ENCODE peak calls at places on chromosomes 2 and 18, in four cellular contexts. One of them, this sample, is unnamed.

GRCh38 chr2:237472909-237473308 is 14.1 kb upstream of the MLPH start:
- DNase-seq in HTR-8/SVneo: no peak
- DNase-seq in stimulated activated CD8-positive, alpha-beta memory T cell treated with anti-CD3 and anti-CD28 coated beads, Interleukin-7, amount 100 ng/mL, for 1 hour: no peak
- DNase-seq in fibroblast of mammary gland: no peak
- DNase-seq in this sample: no peak

GRCh38 chr18:78950386-78950785 is 29.2 kb upstream of the SALL3 start:
- DNase-seq in HTR-8/SVneo: no peak
- DNase-seq in fibroblast of mammary gland: no peak
- DNase-seq in stimulated activated CD8-positive, alpha-beta memory T cell treated with anti-CD3 and anti-CD28 coated beads, Interleukin-7, amount 100 ng/mL, for 1 hour: no peak
- DNase-seq in this sample: no peak

GRCh38 chr2:105330681-105331375 is 1.3 kb upstream of the TGFBRAP1 start:
- DNase-seq in fibroblast of mammary gland: no peak
- DNase-seq in stimulated activated CD8-positive, alpha-beta memory T cell treated with anti-CD3 and anti-CD28 coated beads, Interleukin-7, amount 100 ng/mL, for 1 hour: no peak
- DNase-seq in HTR-8/SVneo: no peak
- DNase-seq in this sample: no peak

GRCh38 chr2:58973831-58974281 is 732.7 kb upstream of the FANCL start:
- DNase-seq in fibroblast of mammary gland: no peak
- DNase-seq in stimulated activated CD8-positive, alpha-beta memory T cell treated with anti-CD3 and anti-CD28 coated beads, Interleukin-7, amount 100 ng/mL, for 1 hour: no peak
- DNase-seq in HTR-8/SVneo: no peak
- DNase-seq in this sample: no peak

GRCh38 chr2:127170452-127171197 is 49.5 kb downstream of the CYP27C1 start:
- DNase-seq in stimulated activated CD8-positive, alpha-beta memory T cell treated with anti-CD3 and anti-CD28 coated beads, Interleukin-7, amount 100 ng/mL, for 1 hour: no peak
- DNase-seq in HTR-8/SVneo: no peak
- DNase-seq in fibroblast of mammary gland: no peak
- DNase-seq in this sample: no peak

GRCh38 chr2:128421286-128421685 is 102.6 kb upstream of the HS6ST1 start:
- DNase-seq in stimulated activated CD8-positive, alpha-beta memory T cell treated with anti-CD3 and anti-CD28 coated beads, Interleukin-7, amount 100 ng/mL, for 1 hour: no peak
- DNase-seq in fibroblast of mammary gland: no peak
- DNase-seq in HTR-8/SVneo: no peak
- DNase-seq in this sample: no peak

GRCh38 chr2:180519276-180519675 is 461.1 kb upstream of the UBE2E3 start:
- DNase-seq in HTR-8/SVneo: no peak
- DNase-seq in stimulated activated CD8-positive, alpha-beta memory T cell treated with anti-CD3 and anti-CD28 coated beads, Interleukin-7, amount 100 ng/mL, for 1 hour: no peak
- DNase-seq in fibroblast of mammary gland: peak
- DNase-seq in this sample: peak

GRCh38 chr18:22155584-22155983 is 13.8 kb upstream of the GATA6 start:
- DNase-seq in stimulated activated CD8-positive, alpha-beta memory T cell treated with anti-CD3 and anti-CD28 coated beads, Interleukin-7, amount 100 ng/mL, for 1 hour: no peak
- DNase-seq in fibroblast of mammary gland: no peak
- DNase-seq in HTR-8/SVneo: no peak
- DNase-seq in this sample: no peak

GRCh38 chr2:177930916-177931315 is 141.7 kb downstream of the PDE11A start:
- DNase-seq in stimulated activated CD8-positive, alpha-beta memory T cell treated with anti-CD3 and anti-CD28 coated beads, Interleukin-7, amount 100 ng/mL, for 1 hour: no peak
- DNase-seq in HTR-8/SVneo: no peak
- DNase-seq in fibroblast of mammary gland: no peak
- DNase-seq in this sample: no peak

GRCh38 chr2:157124731-157125130 is 132.8 kb upstream of the GALNT5 start:
- DNase-seq in stimulated activated CD8-positive, alpha-beta memory T cell treated with anti-CD3 and anti-CD28 coated beads, Interleukin-7, amount 100 ng/mL, for 1 hour: no peak
- DNase-seq in fibroblast of mammary gland: peak
- DNase-seq in HTR-8/SVneo: no peak
- DNase-seq in this sample: no peak

GRCh38 chr2:54560146-54560881 is 104.2 kb downstream of the SPTBN1 start:
- DNase-seq in stimulated activated CD8-positive, alpha-beta memory T cell treated with anti-CD3 and anti-CD28 coated beads, Interleukin-7, amount 100 ng/mL, for 1 hour: no peak
- DNase-seq in HTR-8/SVneo: peak
- DNase-seq in fibroblast of mammary gland: peak
- DNase-seq in this sample: peak

GRCh38 chr18:69123421-69123820 is 277.3 kb upstream of the DOK6 start:
- DNase-seq in HTR-8/SVneo: no peak
- DNase-seq in stimulated activated CD8-positive, alpha-beta memory T cell treated with anti-CD3 and anti-CD28 coated beads, Interleukin-7, amount 100 ng/mL, for 1 hour: no peak
- DNase-seq in fibroblast of mammary gland: no peak
- DNase-seq in this sample: no peak

GRCh38 chr2:129067921-129068320 is 749.3 kb upstream of the HS6ST1 start:
- DNase-seq in HTR-8/SVneo: no peak
- DNase-seq in fibroblast of mammary gland: no peak
- DNase-seq in stimulated activated CD8-positive, alpha-beta memory T cell treated with anti-CD3 and anti-CD28 coated beads, Interleukin-7, amount 100 ng/mL, for 1 hour: no peak
- DNase-seq in this sample: no peak

GRCh38 chr2:69280796-69281412 is 106.1 kb downstream of the GFPT1 start:
- DNase-seq in stimulated activated CD8-positive, alpha-beta memory T cell treated with anti-CD3 and anti-CD28 coated beads, Interleukin-7, amount 100 ng/mL, for 1 hour: no peak
- DNase-seq in fibroblast of mammary gland: no peak
- DNase-seq in HTR-8/SVneo: no peak
- DNase-seq in this sample: no peak

GRCh38 chr2:72139871-72140620 is 7.6 kb downstream of the CYP26B1 start:
- DNase-seq in HTR-8/SVneo: no peak
- DNase-seq in fibroblast of mammary gland: no peak
- DNase-seq in stimulated activated CD8-positive, alpha-beta memory T cell treated with anti-CD3 and anti-CD28 coated beads, Interleukin-7, amount 100 ng/mL, for 1 hour: no peak
- DNase-seq in this sample: no peak

GRCh38 chr2:71323386-71323785 is 8.2 kb upstream of the ZNF638 start:
- DNase-seq in fibroblast of mammary gland: no peak
- DNase-seq in HTR-8/SVneo: no peak
- DNase-seq in stimulated activated CD8-positive, alpha-beta memory T cell treated with anti-CD3 and anti-CD28 coated beads, Interleukin-7, amount 100 ng/mL, for 1 hour: no peak
- DNase-seq in this sample: no peak

GRCh38 chr2:169005080-169005598 is 26.0 kb downstream of the ABCB11 start:
- DNase-seq in stimulated activated CD8-positive, alpha-beta memory T cell treated with anti-CD3 and anti-CD28 coated beads, Interleukin-7, amount 100 ng/mL, for 1 hour: no peak
- DNase-seq in fibroblast of mammary gland: no peak
- DNase-seq in HTR-8/SVneo: no peak
- DNase-seq in this sample: no peak

GRCh38 chr2:160703648-160704585 is 210.3 kb upstream of the RBMS1 start:
- DNase-seq in stimulated activated CD8-positive, alpha-beta memory T cell treated with anti-CD3 and anti-CD28 coated beads, Interleukin-7, amount 100 ng/mL, for 1 hour: no peak
- DNase-seq in HTR-8/SVneo: no peak
- DNase-seq in fibroblast of mammary gland: no peak
- DNase-seq in this sample: peak

GRCh38 chr2:181632733-181633401 is 24.0 kb downstream of the CERKL start:
- DNase-seq in stimulated activated CD8-positive, alpha-beta memory T cell treated with anti-CD3 and anti-CD28 coated beads, Interleukin-7, amount 100 ng/mL, for 1 hour: no peak
- DNase-seq in fibroblast of mammary gland: no peak
- DNase-seq in HTR-8/SVneo: no peak
- DNase-seq in this sample: no peak

GRCh38 chr2:217204358-217204757 is 344.5 kb upstream of the TNP1 start:
- DNase-seq in fibroblast of mammary gland: peak
- DNase-seq in stimulated activated CD8-positive, alpha-beta memory T cell treated with anti-CD3 and anti-CD28 coated beads, Interleukin-7, amount 100 ng/mL, for 1 hour: no peak
- DNase-seq in HTR-8/SVneo: peak
- DNase-seq in this sample: peak

GRCh38 chr2:191835100-191835499 is 11.8 kb downstream of the CAVIN2 start:
- DNase-seq in fibroblast of mammary gland: no peak
- DNase-seq in stimulated activated CD8-positive, alpha-beta memory T cell treated with anti-CD3 and anti-CD28 coated beads, Interleukin-7, amount 100 ng/mL, for 1 hour: no peak
- DNase-seq in HTR-8/SVneo: no peak
- DNase-seq in this sample: no peak

GRCh38 chr2:224646242-224646846 is 61.2 kb upstream of the CUL3 start:
- DNase-seq in stimulated activated CD8-positive, alpha-beta memory T cell treated with anti-CD3 and anti-CD28 coated beads, Interleukin-7, amount 100 ng/mL, for 1 hour: no peak
- DNase-seq in HTR-8/SVneo: no peak
- DNase-seq in fibroblast of mammary gland: peak
- DNase-seq in this sample: no peak

GRCh38 chr2:28387082-28387960 is 5.3 kb upstream of the FOSL2 start:
- DNase-seq in HTR-8/SVneo: peak
- DNase-seq in stimulated activated CD8-positive, alpha-beta memory T cell treated with anti-CD3 and anti-CD28 coated beads, Interleukin-7, amount 100 ng/mL, for 1 hour: no peak
- DNase-seq in fibroblast of mammary gland: no peak
- DNase-seq in this sample: no peak

GRCh38 chr18:57909620-57910019 is 106.5 kb upstream of the ATP8B1 start:
- DNase-seq in HTR-8/SVneo: no peak
- DNase-seq in stimulated activated CD8-positive, alpha-beta memory T cell treated with anti-CD3 and anti-CD28 coated beads, Interleukin-7, amount 100 ng/mL, for 1 hour: no peak
- DNase-seq in fibroblast of mammary gland: peak
- DNase-seq in this sample: no peak

GRCh38 chr2:104033399-104033798 is 820.5 kb upstream of the POU3F3 start:
- DNase-seq in fibroblast of mammary gland: no peak
- DNase-seq in stimulated activated CD8-positive, alpha-beta memory T cell treated with anti-CD3 and anti-CD28 coated beads, Interleukin-7, amount 100 ng/mL, for 1 hour: no peak
- DNase-seq in HTR-8/SVneo: no peak
- DNase-seq in this sample: no peak

GRCh38 chr2:190343170-190343499 is 254 bp upstream of the INPP1 start:
- DNase-seq in fibroblast of mammary gland: no peak
- DNase-seq in stimulated activated CD8-positive, alpha-beta memory T cell treated with anti-CD3 and anti-CD28 coated beads, Interleukin-7, amount 100 ng/mL, for 1 hour: no peak
- DNase-seq in HTR-8/SVneo: no peak
- DNase-seq in this sample: no peak

GRCh38 chr2:172373761-172374160 is 53.6 kb upstream of the ITGA6 start:
- DNase-seq in fibroblast of mammary gland: no peak
- DNase-seq in HTR-8/SVneo: no peak
- DNase-seq in stimulated activated CD8-positive, alpha-beta memory T cell treated with anti-CD3 and anti-CD28 coated beads, Interleukin-7, amount 100 ng/mL, for 1 hour: no peak
- DNase-seq in this sample: peak

GRCh38 chr2:10006248-10007147 is 36.9 kb upstream of the KLF11 start:
- DNase-seq in stimulated activated CD8-positive, alpha-beta memory T cell treated with anti-CD3 and anti-CD28 coated beads, Interleukin-7, amount 100 ng/mL, for 1 hour: no peak
- DNase-seq in fibroblast of mammary gland: no peak
- DNase-seq in HTR-8/SVneo: no peak
- DNase-seq in this sample: no peak

GRCh38 chr2:23762141-23762540 is 164.8 kb downstream of the ATAD2B start:
- DNase-seq in fibroblast of mammary gland: no peak
- DNase-seq in HTR-8/SVneo: no peak
- DNase-seq in stimulated activated CD8-positive, alpha-beta memory T cell treated with anti-CD3 and anti-CD28 coated beads, Interleukin-7, amount 100 ng/mL, for 1 hour: no peak
- DNase-seq in this sample: no peak

GRCh38 chr2:18067980-18068379 is 189.5 kb downstream of the KCNS3 start:
- DNase-seq in fibroblast of mammary gland: no peak
- DNase-seq in stimulated activated CD8-positive, alpha-beta memory T cell treated with anti-CD3 and anti-CD28 coated beads, Interleukin-7, amount 100 ng/mL, for 1 hour: no peak
- DNase-seq in HTR-8/SVneo: no peak
- DNase-seq in this sample: no peak

GRCh38 chr2:235611756-235612155 is 117.9 kb downstream of the AGAP1 start:
- DNase-seq in fibroblast of mammary gland: no peak
- DNase-seq in stimulated activated CD8-positive, alpha-beta memory T cell treated with anti-CD3 and anti-CD28 coated beads, Interleukin-7, amount 100 ng/mL, for 1 hour: no peak
- DNase-seq in HTR-8/SVneo: no peak
- DNase-seq in this sample: no peak

GRCh38 chr2:225895126-225895525 is 495.6 kb downstream of the NYAP2 start:
- DNase-seq in HTR-8/SVneo: no peak
- DNase-seq in stimulated activated CD8-positive, alpha-beta memory T cell treated with anti-CD3 and anti-CD28 coated beads, Interleukin-7, amount 100 ng/mL, for 1 hour: no peak
- DNase-seq in fibroblast of mammary gland: peak
- DNase-seq in this sample: peak

GRCh38 chr2:148814143-148814852 is 60.7 kb upstream of the KIF5C start:
- DNase-seq in fibroblast of mammary gland: peak
- DNase-seq in stimulated activated CD8-positive, alpha-beta memory T cell treated with anti-CD3 and anti-CD28 coated beads, Interleukin-7, amount 100 ng/mL, for 1 hour: no peak
- DNase-seq in HTR-8/SVneo: no peak
- DNase-seq in this sample: peak

GRCh38 chr2:171436307-171436706 is 2.3 kb downstream of the DCAF17 start:
- DNase-seq in HTR-8/SVneo: peak
- DNase-seq in stimulated activated CD8-positive, alpha-beta memory T cell treated with anti-CD3 and anti-CD28 coated beads, Interleukin-7, amount 100 ng/mL, for 1 hour: no peak
- DNase-seq in fibroblast of mammary gland: peak
- DNase-seq in this sample: peak

This sample was measured in foreskin fibroblast.